ENCODE peak calls at places on chromosomes 2 and 18, in six cellular contexts. One of them, this sample, is unnamed. For H3K27me3, the result is how much of the 10 kb centered on the place peaks cover.

GRCh38 chr18:8139971-8140406 is 469.2 kb upstream of the RAB12 start:
- DNase-seq in H1: no peak
- DNase-seq in neuronal stem cell: no peak
- DNase-seq in IMR-90: no peak
- DNase-seq in mesenchymal stem cell: no peak
- DNase-seq in H9: no peak
- DNase-seq in this sample: no peak

GRCh38 chr2:44957656-44958327 is 16.3 kb downstream of the SIX3 start:
- DNase-seq in mesenchymal stem cell: no peak
- DNase-seq in neuronal stem cell: no peak
- DNase-seq in H1: no peak
- DNase-seq in IMR-90: no peak
- DNase-seq in H9: no peak
- DNase-seq in this sample: peak

GRCh38 chr2:233711312-233712008 is 1.2 kb upstream of the UGT1A5 start:
- DNase-seq in neuronal stem cell: peak
- DNase-seq in IMR-90: peak
- DNase-seq in mesenchymal stem cell: peak
- DNase-seq in H9: peak
- DNase-seq in H1: peak
- DNase-seq in this sample: peak

GRCh38 chr2:164967781-164968228 is 12.5 kb upstream of the SLC38A11 start:
- DNase-seq in IMR-90: peak
- DNase-seq in H9: no peak
- DNase-seq in mesenchymal stem cell: peak
- DNase-seq in H1: peak
- DNase-seq in neuronal stem cell: no peak
- DNase-seq in this sample: peak

GRCh38 chr2:46134531-46135229 is 162.5 kb upstream of the EPAS1 start:
- DNase-seq in H9: no peak
- DNase-seq in mesenchymal stem cell: peak
- DNase-seq in neuronal stem cell: no peak
- DNase-seq in IMR-90: no peak
- DNase-seq in H1: no peak
- DNase-seq in this sample: peak

GRCh38 chr2:43240762-43241150 is 14.3 kb upstream of the ZFP36L2 start:
- DNase-seq in neuronal stem cell: no peak
- DNase-seq in IMR-90: no peak
- DNase-seq in mesenchymal stem cell: no peak
- DNase-seq in H1: no peak
- DNase-seq in H9: no peak
- DNase-seq in this sample: no peak

GRCh38 chr18:35291166-35291565 is 1.1 kb upstream of the ZSCAN30 start:
- DNase-seq in H9: no peak
- DNase-seq in mesenchymal stem cell: no peak
- DNase-seq in H1: no peak
- DNase-seq in IMR-90: no peak
- DNase-seq in neuronal stem cell: no peak
- DNase-seq in this sample: no peak

GRCh38 chr2:197675711-197676188 is 363 bp upstream of the RFTN2 start:
- DNase-seq in neuronal stem cell: peak
- DNase-seq in IMR-90: peak
- DNase-seq in mesenchymal stem cell: peak
- DNase-seq in H1: no peak
- DNase-seq in H9: peak
- DNase-seq in this sample: no peak

GRCh38 chr18:74514860-74515495 is 18.8 kb downstream of the CNDP2 start:
- DNase-seq in mesenchymal stem cell: no peak
- DNase-seq in H1: no peak
- DNase-seq in H9: peak
- DNase-seq in IMR-90: no peak
- DNase-seq in neuronal stem cell: no peak
- DNase-seq in this sample: no peak

GRCh38 chr18:5630057-5630765 is 86.4 kb upstream of the EPB41L3 start:
- DNase-seq in H9: peak
- DNase-seq in neuronal stem cell: peak
- DNase-seq in mesenchymal stem cell: no peak
- DNase-seq in IMR-90: peak
- DNase-seq in H1: peak
- DNase-seq in this sample: peak

GRCh38 chr2:170202437-170202836 is 24.5 kb downstream of the MYO3B start:
- DNase-seq in H1: no peak
- DNase-seq in H9: no peak
- DNase-seq in mesenchymal stem cell: no peak
- DNase-seq in IMR-90: no peak
- DNase-seq in neuronal stem cell: no peak
- DNase-seq in this sample: no peak

GRCh38 chr2:48600917-48601316 is 16.7 kb upstream of the GTF2A1L start:
- DNase-seq in mesenchymal stem cell: peak
- DNase-seq in IMR-90: peak
- DNase-seq in neuronal stem cell: no peak
- DNase-seq in H1: no peak
- DNase-seq in H9: no peak
- DNase-seq in this sample: peak

GRCh38 chr2:175679231-175679630 is 322.8 kb downstream of the LNPK start:
- DNase-seq in H1: no peak
- DNase-seq in neuronal stem cell: no peak
- DNase-seq in IMR-90: no peak
- DNase-seq in mesenchymal stem cell: no peak
- DNase-seq in H9: no peak
- DNase-seq in this sample: no peak

GRCh38 chr18:58578835-58579560 is 49.9 kb downstream of the ALPK2 start:
- DNase-seq in H1: no peak
- DNase-seq in neuronal stem cell: no peak
- DNase-seq in IMR-90: peak
- DNase-seq in mesenchymal stem cell: peak
- DNase-seq in H9: no peak
- DNase-seq in this sample: peak

GRCh38 chr2:71742953-71743601 is 289.7 kb downstream of the DYSF start:
- DNase-seq in H9: no peak
- DNase-seq in neuronal stem cell: no peak
- DNase-seq in H1: no peak
- DNase-seq in mesenchymal stem cell: peak
- DNase-seq in IMR-90: peak
- DNase-seq in this sample: no peak

GRCh38 chr2:33498291-33498956 is 22.0 kb downstream of the RASGRP3 start:
- DNase-seq in neuronal stem cell: no peak
- DNase-seq in H9: no peak
- DNase-seq in H1: no peak
- DNase-seq in IMR-90: no peak
- DNase-seq in mesenchymal stem cell: peak
- DNase-seq in this sample: peak

GRCh38 chr2:195675783-195676427 is 18.9 kb downstream of the SLC39A10 start:
- DNase-seq in H9: no peak
- DNase-seq in IMR-90: no peak
- DNase-seq in mesenchymal stem cell: no peak
- DNase-seq in neuronal stem cell: no peak
- DNase-seq in H1: no peak
- DNase-seq in this sample: no peak

GRCh38 chr2:12192762-12193161 is 446.3 kb downstream of the LPIN1 start:
- DNase-seq in H1: no peak
- DNase-seq in H9: no peak
- DNase-seq in neuronal stem cell: no peak
- DNase-seq in IMR-90: no peak
- DNase-seq in mesenchymal stem cell: no peak
- DNase-seq in this sample: no peak

GRCh38 chr2:148756292-148756975 is 111.9 kb downstream of the EPC2 start:
- DNase-seq in mesenchymal stem cell: peak
- DNase-seq in IMR-90: peak
- DNase-seq in H1: no peak
- DNase-seq in H9: no peak
- DNase-seq in neuronal stem cell: no peak
- DNase-seq in this sample: no peak

GRCh38 chr2:215693269-215693998 is 257.6 kb upstream of the FN1 start:
- DNase-seq in H9: no peak
- DNase-seq in IMR-90: peak
- DNase-seq in neuronal stem cell: no peak
- DNase-seq in H1: no peak
- DNase-seq in mesenchymal stem cell: peak
- DNase-seq in this sample: peak

GRCh38 chr18:45221363-45221762 is 393.9 kb upstream of the SLC14A2 start:
- DNase-seq in H9: no peak
- DNase-seq in mesenchymal stem cell: peak
- DNase-seq in H1: no peak
- DNase-seq in neuronal stem cell: no peak
- DNase-seq in IMR-90: peak
- DNase-seq in this sample: peak

GRCh38 chr18:50631831-50632285 is 72.0 kb downstream of the MAPK4 start:
- DNase-seq in mesenchymal stem cell: no peak
- DNase-seq in H9: no peak
- DNase-seq in IMR-90: no peak
- DNase-seq in neuronal stem cell: no peak
- DNase-seq in H1: no peak
- DNase-seq in this sample: no peak

GRCh38 chr2:47072018-47072691 is 83.0 kb downstream of the STPG4 start:
- DNase-seq in neuronal stem cell: no peak
- DNase-seq in H1: no peak
- DNase-seq in H9: peak
- DNase-seq in mesenchymal stem cell: peak
- DNase-seq in IMR-90: peak
- DNase-seq in this sample: peak

GRCh38 chr2:216714412-216714775 is 19.0 kb upstream of the IGFBP5 start:
- DNase-seq in H9: no peak
- DNase-seq in mesenchymal stem cell: no peak
- DNase-seq in neuronal stem cell: no peak
- DNase-seq in IMR-90: peak
- DNase-seq in H1: no peak
- DNase-seq in this sample: no peak

GRCh38 chr2:241940329-241940728 is 70.8 kb downstream of the RTP5 start:
- DNase-seq in mesenchymal stem cell: no peak
- DNase-seq in H1: no peak
- DNase-seq in H9: no peak
- DNase-seq in neuronal stem cell: no peak
- DNase-seq in IMR-90: no peak
- DNase-seq in this sample: no peak

GRCh38 chr2:72273384-72273783 is 125.7 kb upstream of the CYP26B1 start:
- DNase-seq in H1: no peak
- DNase-seq in mesenchymal stem cell: no peak
- DNase-seq in H9: no peak
- DNase-seq in IMR-90: no peak
- DNase-seq in neuronal stem cell: no peak
- DNase-seq in this sample: no peak

GRCh38 chr2:128799736-128800135 is 481.1 kb upstream of the HS6ST1 start:
- DNase-seq in mesenchymal stem cell: no peak
- DNase-seq in IMR-90: no peak
- DNase-seq in H1: no peak
- DNase-seq in neuronal stem cell: no peak
- DNase-seq in H9: no peak
- DNase-seq in this sample: no peak

DNA sequence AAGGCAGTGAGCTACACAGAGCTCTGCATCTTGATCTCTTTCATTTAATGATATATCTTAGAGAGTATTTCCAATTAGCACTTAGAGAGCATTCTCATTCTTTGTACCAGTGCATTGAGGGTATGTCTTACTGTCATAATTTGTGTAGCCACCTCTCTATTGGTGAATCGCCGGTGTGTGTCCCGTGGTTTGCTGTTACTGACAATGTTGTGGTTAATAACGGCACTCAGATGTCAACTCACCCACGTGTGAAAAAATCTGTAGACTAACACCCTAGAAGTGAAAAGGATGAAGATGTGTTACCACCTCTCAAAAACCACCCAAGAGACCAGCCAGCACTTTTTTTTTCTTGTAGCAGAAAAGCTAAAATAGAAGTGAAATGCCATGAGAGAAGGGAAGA is 37.1 kb downstream of the TEX51 start:
- DNase-seq in mesenchymal stem cell: no peak
- DNase-seq in IMR-90: no peak
- DNase-seq in H9: no peak
- DNase-seq in neuronal stem cell: no peak
- DNase-seq in H1: no peak
- DNase-seq in this sample: no peak
- H3K27me3 ChIP-seq in mesenchymal stem cell: under half
- H3K27me3 ChIP-seq in IMR-90: under half
- H3K27me3 ChIP-seq in H9: under half
- H3K27me3 ChIP-seq in neuronal stem cell: under half
- H3K27me3 ChIP-seq in H1: under half
- H3K27me3 ChIP-seq in this sample: under half

GRCh38 chr2:238031749-238032148 is 29.1 kb upstream of the SCLY start:
- DNase-seq in H1: no peak
- DNase-seq in neuronal stem cell: no peak
- DNase-seq in mesenchymal stem cell: no peak
- DNase-seq in H9: no peak
- DNase-seq in IMR-90: no peak
- DNase-seq in this sample: no peak

GRCh38 chr2:238027591-238028415 is 33.0 kb upstream of the SCLY start:
- DNase-seq in H9: peak
- DNase-seq in mesenchymal stem cell: no peak
- DNase-seq in H1: no peak
- DNase-seq in neuronal stem cell: no peak
- DNase-seq in IMR-90: no peak
- DNase-seq in this sample: no peak

GRCh38 chr2:238032755-238033337 is 28.0 kb upstream of the SCLY start:
- DNase-seq in H9: no peak
- DNase-seq in mesenchymal stem cell: no peak
- DNase-seq in neuronal stem cell: no peak
- DNase-seq in H1: no peak
- DNase-seq in IMR-90: no peak
- DNase-seq in this sample: no peak

GRCh38 chr2:238029853-238030252 is 30.9 kb upstream of the SCLY start:
- DNase-seq in IMR-90: no peak
- DNase-seq in H9: no peak
- DNase-seq in H1: no peak
- DNase-seq in neuronal stem cell: no peak
- DNase-seq in mesenchymal stem cell: no peak
- DNase-seq in this sample: no peak

GRCh38 chr2:238030422-238031155 is 30.2 kb upstream of the SCLY start:
- DNase-seq in mesenchymal stem cell: no peak
- DNase-seq in H9: no peak
- DNase-seq in H1: no peak
- DNase-seq in neuronal stem cell: no peak
- DNase-seq in IMR-90: no peak
- DNase-seq in this sample: no peak
- H4K91ac ChIP-seq in mesenchymal stem cell: no peak
- H4K91ac ChIP-seq in H9: no peak
- H4K91ac ChIP-seq in H1: no peak
- H4K91ac ChIP-seq in neuronal stem cell: no peak
- H4K91ac ChIP-seq in IMR-90: no peak
- H4K91ac ChIP-seq in this sample: no peak

DNA sequence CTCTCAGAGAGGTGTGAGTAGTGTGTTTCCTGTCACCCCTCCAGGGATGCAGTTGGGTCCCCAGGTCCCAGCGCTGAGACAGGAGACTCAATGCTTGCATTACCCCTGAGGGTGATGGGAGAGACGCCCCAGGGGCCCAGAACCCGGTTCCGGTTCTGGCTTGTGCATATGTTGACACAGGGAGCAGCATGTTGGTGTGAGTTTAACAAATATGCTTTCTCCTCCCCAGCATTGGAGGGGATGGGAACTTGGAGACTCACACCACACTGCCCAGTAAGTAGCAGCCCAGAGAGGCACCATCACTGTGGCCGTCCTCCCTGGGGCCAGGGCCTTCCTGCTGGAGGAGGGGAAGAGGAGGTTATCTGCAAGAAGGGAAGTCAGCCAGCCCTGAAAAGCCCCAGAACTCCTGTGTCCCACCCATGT is 124.5 kb downstream of the PLB1 start:
- DNase-seq in H1: no peak
- DNase-seq in IMR-90: no peak
- DNase-seq in neuronal stem cell: no peak
- DNase-seq in mesenchymal stem cell: no peak
- DNase-seq in H9: no peak
- DNase-seq in this sample: no peak
- H3K27me3 ChIP-seq in H1: under half
- H3K27me3 ChIP-seq in IMR-90: under half
- H3K27me3 ChIP-seq in neuronal stem cell: under half
- H3K27me3 ChIP-seq in mesenchymal stem cell: under half
- H3K27me3 ChIP-seq in H9: under half
- H3K27me3 ChIP-seq in this sample: under half

GRCh38 chr2:135258193-135258592 is 206.1 kb downstream of the RAB3GAP1 start:
- DNase-seq in mesenchymal stem cell: no peak
- DNase-seq in IMR-90: no peak
- DNase-seq in H1: no peak
- DNase-seq in neuronal stem cell: no peak
- DNase-seq in H9: no peak
- DNase-seq in this sample: no peak
- H4K91ac ChIP-seq in mesenchymal stem cell: no peak
- H4K91ac ChIP-seq in IMR-90: no peak
- H4K91ac ChIP-seq in H1: no peak
- H4K91ac ChIP-seq in neuronal stem cell: no peak
- H4K91ac ChIP-seq in H9: no peak
- H4K91ac ChIP-seq in this sample: no peak

This sample was measured in trophoblast cell.